ENCODE peak calls at places on chromosomes 5 and 9, in four cellular contexts. P is A549, O is lower lobe of right lung, B is spleen. C is an unnamed sample.

GRCh38 chr9:71619926-71620325 is 148.4 kb downstream of the CEMIP2 start:
- DNase-seq in P (no peak), O (no peak), B (no peak), C (no peak)

GRCh38 chr5:109328626-109329025 is 81.1 kb downstream of the PJA2 start:
- DNase-seq in O (no peak), B (no peak), P (no peak), C (no peak)

GRCh38 chr5:132825824-132826391 is 4.5 kb downstream of the SHROOM1 start:
- DNase-seq in O (peak; percentile 45), P (no peak), B (no peak), C (no peak)

GRCh38 chr5:38593959-38594358 is 37.5 kb upstream of the LIFR start:
- DNase-seq in B (no peak), P (no peak), O (no peak), C (no peak)

GRCh38 chr5:155759984-155760383 is 567.0 kb upstream of the SGCD start:
- DNase-seq in B (no peak), P (no peak), O (no peak), C (no peak)

GRCh38 chr5:6197427-6197826 is 180.9 kb downstream of the MED10 start:
- DNase-seq in O (no peak), B (no peak), P (no peak), C (no peak)

GRCh38 chr5:44565872-44566271 is 176.7 kb upstream of the FGF10 start:
- DNase-seq in B (no peak), O (no peak), P (no peak), C (no peak)

GRCh38 chr5:153276151-153276550 is 214.3 kb upstream of the GRIA1 start:
- DNase-seq in O (no peak), P (peak; percentile 10), B (no peak), C (no peak)

GRCh38 chr5:158682631-158683030 is 417.1 kb downstream of the EBF1 start:
- DNase-seq in B (no peak), P (no peak), O (no peak), C (no peak)

GRCh38 chr9:126673689-126674364 is 60.1 kb downstream of the LMX1B start:
- DNase-seq in B (no peak), O (no peak), P (peak; percentile 59), C (no peak)

GRCh38 chr5:27240791-27241190 is 202.4 kb upstream of the CDH9 start:
- DNase-seq in O (no peak), B (no peak), P (no peak), C (no peak)

GRCh38 chr9:84849049-84849448 is 179.5 kb downstream of the NTRK2 start:
- DNase-seq in P (no peak), O (no peak), B (no peak), C (no peak)

GRCh38 chr5:151384106-151384505 is 36.7 kb upstream of the SLC36A2 start:
- DNase-seq in O (no peak), B (no peak), P (no peak), C (peak; percentile 32)

GRCh38 chr5:67301285-67301904 is 104.8 kb upstream of the CD180 start:
- DNase-seq in P (no peak), B (no peak), O (peak; percentile 63), C (peak; percentile 78)

GRCh38 chr5:168683247-168683926 is 104.2 kb upstream of the PANK3 start:
- DNase-seq in O (no peak), P (no peak), B (no peak), C (no peak)

GRCh38 chr5:157180374-157181264 is at the start of gene ITK:
- DNase-seq in O (no peak), P (no peak), B (no peak), C (no peak)

GRCh38 chr5:150323092-150323491 is 20.4 kb upstream of the ARSI start:
- DNase-seq in O (no peak), P (no peak), B (no peak), C (no peak)

GRCh38 chr5:148583421-148583965 is 70.8 kb downstream of the HTR4 start:
- DNase-seq in P (no peak), O (no peak), B (no peak), C (no peak)

GRCh38 chr5:40518511-40518917 is 161.2 kb upstream of the PTGER4 start:
- DNase-seq in B (no peak), O (no peak), P (peak; percentile 57), C (peak; percentile 99)

GRCh38 chr5:119470851-119471451 is 18.7 kb downstream of the HSD17B4 start:
- DNase-seq in O (no peak), P (peak; percentile 29), B (no peak), C (peak; percentile 14)

GRCh38 chr9:89425024-89425805 is 72.7 kb downstream of the SEMA4D start:
- DNase-seq in B (peak; percentile 69), O (no peak), P (no peak), C (no peak)

GRCh38 chr5:37075399-37075950 is 173.7 kb downstream of the CPLANE1 start:
- DNase-seq in O (no peak), P (no peak), B (no peak), C (no peak)

GRCh38 chr5:61805101-61805500 is 473.0 kb downstream of the ZSWIM6 start:
- DNase-seq in P (peak; percentile 44), B (no peak), O (no peak), C (peak; percentile 83)

GRCh38 chr9:116344416-116344815 is 190.8 kb downstream of the PAPPA start:
- DNase-seq in B (no peak), O (no peak), P (no peak), C (no peak)

GRCh38 chr9:23829580-23830458 is 3.8 kb upstream of the ELAVL2 start:
- DNase-seq in B (no peak), O (no peak), P (no peak), C (no peak)

GRCh38 chr5:118125687-118126086 is 862.7 kb downstream of the DTWD2 start:
- DNase-seq in O (no peak), B (no peak), P (no peak), C (no peak)
- H3K4me1 ChIP-seq in O (no peaks in the 10 kb centered on the region), B (no peaks in the 10 kb centered on the region), P (no peaks in the 10 kb centered on the region), C (no peaks in the 10 kb centered on the region)

DNA sequence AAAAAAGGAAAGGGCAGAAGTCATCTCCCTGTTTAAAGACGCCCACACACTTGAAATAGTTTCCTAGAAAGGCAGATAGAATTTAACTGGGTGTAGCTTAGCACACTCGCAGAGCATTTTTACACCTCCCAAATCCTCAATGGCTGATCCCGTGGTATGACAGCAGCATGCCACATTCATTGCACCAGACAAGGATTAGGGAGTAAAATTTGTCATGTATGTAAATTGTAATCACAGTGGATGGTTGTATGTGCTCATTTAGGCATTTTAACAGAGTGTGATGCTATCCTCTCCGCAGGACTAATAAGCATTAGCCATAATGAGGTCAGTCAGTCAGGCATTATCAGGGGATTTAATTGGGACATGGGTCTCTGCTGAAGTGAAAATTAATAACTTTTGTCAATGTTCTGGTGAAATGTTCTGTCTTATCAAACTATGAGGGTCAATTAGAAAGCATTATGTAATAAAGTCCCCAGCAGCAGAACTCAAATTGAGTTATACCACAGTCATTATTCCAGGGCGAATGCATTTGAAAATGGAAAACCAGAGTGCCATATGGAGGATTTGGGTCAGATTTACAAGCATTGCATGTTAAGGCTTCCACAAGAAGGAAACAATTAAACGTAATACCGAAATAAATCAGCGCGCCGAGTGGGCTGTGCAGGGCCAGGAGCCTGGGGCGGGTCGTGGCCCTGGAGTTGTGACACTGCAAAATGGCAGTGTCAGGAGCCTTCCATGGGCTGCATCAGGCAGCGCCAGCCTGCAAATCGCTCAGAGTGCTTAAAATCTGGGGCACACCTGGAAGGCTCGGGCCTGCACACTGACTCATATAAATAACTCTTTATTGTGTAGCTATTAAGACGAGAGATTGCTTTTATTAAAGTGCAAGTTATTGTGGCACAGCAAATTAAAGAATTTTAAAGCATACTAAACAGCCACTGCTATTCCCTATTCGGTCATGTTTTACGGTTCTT is 602.1 kb downstream of the BNC2 start:
- DNase-seq in B (no peak), O (no peak), P (no peak), C (no peak)
- H3K27ac ChIP-seq in B (no peak overlapping the region), O (peak overlapping the region; percentile 62), P (peak overlapping the region; percentile 57), C (no peak overlapping the region)

GRCh38 chr9:97564291-97565175 is 63.1 kb downstream of the TMOD1 start:
- DNase-seq in O (no peak), P (peak; percentile 19), B (peak; percentile 42), C (peak; percentile 16)
- H3K4me1 ChIP-seq in O (peaks cover 14% of the 10 kb centered on the region), P (peaks cover 11% of the 10 kb centered on the region), B (no peaks in the 10 kb centered on the region), C (no peaks in the 10 kb centered on the region)

DNA sequence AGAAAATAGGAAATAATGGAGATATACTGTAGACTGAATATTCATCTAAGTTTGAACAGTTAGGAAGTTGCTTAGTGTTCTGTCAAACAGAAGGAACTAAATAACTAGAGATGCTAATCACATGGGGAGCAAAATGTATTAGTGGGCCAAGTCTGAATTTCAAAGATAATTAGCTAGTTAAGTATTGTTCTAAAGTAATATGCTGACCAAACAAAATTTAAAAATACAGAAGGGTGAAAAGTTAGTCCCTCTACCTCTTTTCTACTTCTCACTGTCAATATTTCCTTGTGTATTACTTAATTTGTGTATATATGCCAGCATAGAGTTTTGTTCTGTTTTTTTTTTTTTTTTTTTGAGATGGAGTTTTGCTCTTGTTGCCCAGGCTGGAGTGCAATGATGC is 4.0 kb downstream of the MCCC2 start:
- DNase-seq in B (no peak), P (no peak), O (no peak), C (no peak)
- H3K27ac ChIP-seq in B (no peak overlapping the region), P (no peak overlapping the region), O (no peak overlapping the region), C (no peak overlapping the region)

GRCh38 chr9:81981881-81982280 is 6.7 kb upstream of the SPATA31D1 start:
- DNase-seq in O (no peak), B (no peak), P (no peak), C (no peak)
- H3K4me1 ChIP-seq in O (no peaks in the 10 kb centered on the region), B (no peaks in the 10 kb centered on the region), P (no peaks in the 10 kb centered on the region), C (no peaks in the 10 kb centered on the region)

GRCh38 chr5:76326559-76327351 is 76.3 kb upstream of the IQGAP2 start:
- DNase-seq in O (no peak), P (no peak), B (peak; percentile 76), C (no peak)
- H3K27ac ChIP-seq in O (peak overlapping the region; percentile 24), P (no peak overlapping the region), B (peak overlapping the region; percentile 76), C (no peak overlapping the region)

DNA sequence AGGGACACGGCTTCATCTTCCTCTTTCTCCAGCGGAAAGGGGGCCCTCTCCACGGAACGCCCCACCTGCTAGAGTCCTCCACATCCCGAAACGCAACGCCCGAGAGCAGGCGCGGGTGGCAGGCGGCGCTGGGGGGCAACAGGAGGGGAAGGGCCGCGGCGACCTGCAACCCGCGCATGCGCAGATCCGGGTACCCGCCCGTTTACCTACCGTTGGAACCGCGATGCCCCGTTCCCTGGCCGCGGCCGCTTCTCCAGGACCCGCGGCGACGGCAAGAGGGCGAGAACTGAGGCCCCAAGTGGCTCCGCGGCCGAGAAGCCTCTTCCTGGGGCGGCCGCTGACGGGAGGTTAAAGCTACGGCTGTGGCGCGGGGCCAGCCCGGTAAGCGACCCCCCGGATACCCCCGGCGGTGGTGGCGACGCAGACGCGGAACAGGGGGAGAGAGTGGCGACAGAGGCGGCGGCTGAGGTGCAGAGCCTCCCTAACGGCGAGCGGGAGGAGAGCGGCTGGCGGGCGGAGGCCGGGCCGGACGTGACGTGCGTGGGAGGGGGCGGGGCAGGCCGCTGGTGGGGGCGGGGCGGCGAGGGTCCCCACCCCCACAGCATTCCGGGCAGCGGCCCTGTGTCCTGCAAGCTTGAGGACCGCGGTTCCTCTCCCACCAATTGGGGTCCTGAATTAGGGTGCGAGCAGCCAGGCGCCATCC is at the start of gene FAM13B:
- DNase-seq in B (peak; percentile 96), O (peak; percentile 86), P (peak; percentile 85), C (peak; percentile 79)
- H3K4me1 ChIP-seq in B (peaks cover 59% of the 10 kb centered on the region), O (peaks cover 54% of the 10 kb centered on the region), P (peaks cover 33% of the 10 kb centered on the region), C (peaks cover 9% of the 10 kb centered on the region)

GRCh38 chr9:121268598-121269029 is 652 bp downstream of the GSN start:
- DNase-seq in B (no peak), P (no peak), O (no peak), C (no peak)

GRCh38 chr9:121269030-121269887 is 1.3 kb downstream of the GSN start:
- DNase-seq in P (no peak), O (no peak), B (no peak), C (no peak)

GRCh38 chr9:121267689-121268597 is at the start of gene GSN:
- DNase-seq in P (peak; percentile 62), O (peak; percentile 87), B (peak; percentile 96), C (no peak)

GRCh38 chr9:121271368-121272351 is 3.7 kb downstream of the GSN start:
- DNase-seq in O (peak; percentile 70), P (no peak), B (peak; percentile 84), C (no peak)

GRCh38 chr9:121269888-121270254 is 1.9 kb downstream of the GSN start:
- DNase-seq in O (no peak), P (no peak), B (no peak), C (no peak)
- H3K27ac ChIP-seq in O (peak overlapping the region; percentile 81), P (no peak overlapping the region), B (peak overlapping the region; percentile 84), C (no peak overlapping the region)

C was measured in foreskin keratinocyte.